ENCODE peak calls at places on chromosome 11, in six cellular contexts. L is mesendoderm, H is H1, M is H9, U is trophoblast cell, B is IMR-90. P is an unnamed sample.

GRCh38 chr11:118620529-118621070 is 13.2 kb downstream of the PHLDB1 start:
- DNase-seq in L (no peak), H (no peak), M (peak), U (no peak), B (no peak), P (no peak)

GRCh38 chr11:133134561-133135173 is 397.6 kb downstream of the OPCML start:
- DNase-seq in L (peak), H (peak), M (peak), U (peak), B (peak), P (peak)

GRCh38 chr11:16184588-16184987 is 171.8 kb downstream of the SOX6 start:
- DNase-seq in L (peak), H (no peak), M (no peak), U (no peak), B (peak), P (no peak)

GRCh38 chr11:78691215-78691614 is 116.6 kb upstream of the NARS2 start:
- DNase-seq in L (no peak), H (no peak), M (no peak), U (no peak), B (no peak), P (no peak)

GRCh38 chr11:10533323-10533722 is 7.7 kb downstream of the RNF141 start:
- DNase-seq in L (no peak), H (no peak), M (no peak), U (no peak), B (no peak), P (no peak)

GRCh38 chr11:125073616-125074483 is 10.7 kb downstream of the SLC37A2 start:
- DNase-seq in L (no peak), H (no peak), M (no peak), U (no peak), B (no peak), P (no peak)

GRCh38 chr11:30635401-30635989 is 49.3 kb upstream of the MPPED2 start:
- DNase-seq in L (peak), H (peak), M (peak), U (no peak), B (peak), P (peak)

GRCh38 chr11:6755303-6755952 is 16.3 kb downstream of the OR2AG2 start:
- DNase-seq in L (peak), H (no peak), M (peak), U (peak), B (peak), P (peak)

GRCh38 chr11:63277345-63277943 is 34.0 kb upstream of the SLC22A25 start:
- DNase-seq in L (peak), H (no peak), M (no peak), U (no peak), B (no peak), P (no peak)

GRCh38 chr11:73787051-73787642 is 527 bp upstream of the MRPL48 start:
- DNase-seq in L (no peak), H (no peak), M (no peak), U (no peak), B (no peak), P (no peak)

GRCh38 chr11:45089251-45089650 is 57.2 kb upstream of the PRDM11 start:
- DNase-seq in L (no peak), H (no peak), M (no peak), U (peak), B (peak), P (no peak)

GRCh38 chr11:1749020-1749758 is 1.2 kb downstream of the IFITM10 start:
- DNase-seq in L (no peak), H (no peak), M (no peak), U (no peak), B (no peak), P (no peak)

GRCh38 chr11:61087426-61088119 is 14.7 kb upstream of the CD5 start:
- DNase-seq in L (no peak), H (no peak), M (no peak), U (no peak), B (no peak), P (no peak)

GRCh38 chr11:121091492-121092179 is 9.4 kb upstream of the TECTA start:
- DNase-seq in L (no peak), H (no peak), M (no peak), U (no peak), B (no peak), P (no peak)

GRCh38 chr11:28701760-28702449 is 593.7 kb downstream of the METTL15 start:
- DNase-seq in L (no peak), H (no peak), M (no peak), U (no peak), B (no peak), P (no peak)

GRCh38 chr11:109085708-109086373 is 336.1 kb upstream of the C11orf87 start:
- DNase-seq in L (no peak), H (no peak), M (no peak), U (no peak), B (peak), P (no peak)

GRCh38 chr11:84310261-84310660 is 1024.1 kb upstream of the CCDC90B start:
- DNase-seq in L (peak), H (no peak), M (no peak), U (no peak), B (no peak), P (no peak)

GRCh38 chr11:91912322-91912721 is 312.3 kb upstream of the FAT3 start:
- DNase-seq in L (no peak), H (no peak), M (no peak), U (no peak), B (no peak), P (no peak)

GRCh38 chr11:86292912-86293606 is 9.0 kb upstream of the HIKESHI start:
- DNase-seq in L (no peak), H (no peak), M (no peak), U (no peak), B (no peak), P (no peak)

GRCh38 chr11:110373061-110373702 is 56.6 kb upstream of the FDX1 start:
- DNase-seq in L (no peak), H (no peak), M (no peak), U (no peak), B (peak), P (no peak)

GRCh38 chr11:23509023-23509422 is 648.7 kb upstream of the CCDC179 start:
- DNase-seq in L (no peak), H (no peak), M (no peak), U (no peak), B (peak), P (no peak)

GRCh38 chr11:2583605-2583958 is 116.2 kb downstream of the KCNQ1OT1 start:
- DNase-seq in L (no peak), H (no peak), M (peak), U (no peak), B (no peak), P (no peak)

GRCh38 chr11:112382561-112382960 is 121.9 kb upstream of the PLET1 start:
- DNase-seq in L (peak), H (no peak), M (peak), U (no peak), B (no peak), P (no peak)

GRCh38 chr11:77193915-77194830 is 66.1 kb downstream of the MYO7A start:
- DNase-seq in L (no peak), H (no peak), M (no peak), U (no peak), B (no peak), P (no peak)

GRCh38 chr11:65505434-65506315 is 6.8 kb downstream of the MALAT1 start:
- DNase-seq in L (peak), H (no peak), M (peak), U (no peak), B (peak), P (no peak)

GRCh38 chr11:47099213-47099917 is 77.3 kb downstream of the ARFGAP2 start:
- DNase-seq in L (no peak), H (no peak), M (no peak), U (no peak), B (peak), P (no peak)

GRCh38 chr11:112881461-112881860 is 79.8 kb upstream of the NCAM1 start:
- DNase-seq in L (peak), H (peak), M (peak), U (no peak), B (no peak), P (peak)

GRCh38 chr11:43504316-43504950 is 145.7 kb downstream of the TTC17 start:
- DNase-seq in L (peak), H (peak), M (peak), U (no peak), B (peak), P (no peak)

GRCh38 chr11:66868082-66868725 is 11.3 kb downstream of the LRFN4 start:
- DNase-seq in L (no peak), H (no peak), M (no peak), U (no peak), B (no peak), P (no peak)

GRCh38 chr11:13030857-13031256 is 21.7 kb downstream of the RASSF10 start:
- DNase-seq in L (no peak), H (no peak), M (no peak), U (no peak), B (no peak), P (no peak)

GRCh38 chr11:2645779-2646118 is 54.0 kb downstream of the KCNQ1OT1 start:
- DNase-seq in L (no peak), H (no peak), M (no peak), U (no peak), B (no peak), P (no peak)

GRCh38 chr11:35041070-35041554 is 97.9 kb upstream of the CD44 start:
- DNase-seq in L (no peak), H (no peak), M (no peak), U (no peak), B (no peak), P (no peak)

GRCh38 chr11:34002420-34002819 is 49.1 kb upstream of the CAPRIN1 start:
- DNase-seq in L (no peak), H (no peak), M (no peak), U (peak), B (no peak), P (no peak)

GRCh38 chr11:60831501-60832079 is 10.3 kb upstream of the CCDC86 start:
- DNase-seq in L (no peak), H (no peak), M (no peak), U (peak), B (peak), P (no peak)

GRCh38 chr11:69301491-69302401 is 7.8 kb downstream of the MYEOV start:
- DNase-seq in L (peak), H (no peak), M (no peak), U (peak), B (peak), P (no peak)

GRCh38 chr11:32358729-32359128 is 76.6 kb downstream of the WT1 start:
- DNase-seq in L (no peak), H (no peak), M (no peak), U (no peak), B (no peak), P (no peak)

GRCh38 chr11:69402251-69402892 is 79.1 kb upstream of the LINC01488 start:
- DNase-seq in L (peak), H (no peak), M (no peak), U (no peak), B (no peak), P (no peak)

GRCh38 chr11:104547996-104548661 is 350.1 kb downstream of the CASP12 start:
- DNase-seq in L (peak), H (no peak), M (no peak), U (peak), B (peak), P (no peak)

GRCh38 chr11:117492578-117493251 is 165.1 kb downstream of the CEP164 start:
- DNase-seq in L (peak), H (peak), M (peak), U (no peak), B (no peak), P (peak)

GRCh38 chr11:126257764-126258163 is 10.9 kb downstream of the SRPRA start:
- DNase-seq in L (no peak), H (no peak), M (no peak), U (peak), B (peak), P (no peak)

GRCh38 chr11:11841605-11842425 is at the start of gene USP47:
- DNase-seq in L (peak), H (peak), M (peak), U (peak), B (peak), P (peak)
- H3K23ac ChIP-seq in L (peak), H (no peak), M (no peak), U (no peak), B (peak), P (peak)

GRCh38 chr11:114059278-114059983 is at the start of gene ZBTB16:
- DNase-seq in L (peak), H (peak), M (peak), U (no peak), B (no peak), P (peak)
- H3K23ac ChIP-seq in L (no peak), H (no peak), M (no peak), U (no peak), B (no peak), P (peak)

DNA sequence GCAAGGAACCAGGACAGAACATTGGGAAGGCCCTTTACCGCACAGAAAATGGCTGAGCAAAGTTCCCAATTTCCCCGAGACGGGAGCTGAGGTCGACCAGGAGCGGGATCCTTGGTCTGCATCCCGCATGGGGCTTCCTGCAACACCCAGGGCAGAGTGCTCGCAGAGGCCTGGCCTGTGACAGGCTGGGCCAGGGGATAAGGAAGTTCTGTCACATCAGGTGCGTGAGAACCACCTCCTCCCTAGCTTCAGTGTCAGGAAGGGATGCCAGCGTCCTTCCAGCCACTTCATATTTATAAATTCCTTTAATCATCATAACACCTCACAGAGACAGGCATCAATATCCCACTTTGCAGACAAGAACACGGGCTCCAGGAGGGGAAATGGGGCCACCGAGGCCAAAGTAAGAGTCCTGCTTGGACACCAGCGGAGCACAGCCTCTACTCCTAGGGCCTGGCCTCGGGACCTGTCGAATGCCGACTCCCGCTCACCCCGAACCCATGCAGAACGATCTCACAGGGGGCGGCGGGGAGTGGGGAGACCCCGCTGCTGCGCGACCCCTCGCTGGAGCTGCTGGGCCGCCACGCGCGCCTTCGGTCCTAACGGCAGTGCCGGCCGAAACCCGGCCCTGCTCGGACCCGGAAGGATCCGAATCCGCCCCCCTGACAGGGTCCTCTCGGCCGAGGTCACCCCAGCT is 535 bp downstream of the BET1L start:
- DNase-seq in L (peak), H (no peak), M (no peak), U (no peak), B (no peak), P (peak)
- H3K23ac ChIP-seq in L (peak), H (no peak), M (no peak), U (no peak), B (peak), P (peak)

GRCh38 chr11:568306-569259 is 7.7 kb upstream of the PHRF1 start:
- DNase-seq in L (peak), H (peak), M (peak), U (peak), B (peak), P (peak)
- H3K23ac ChIP-seq in L (peak), H (no peak), M (no peak), U (no peak), B (peak), P (peak)

DNA sequence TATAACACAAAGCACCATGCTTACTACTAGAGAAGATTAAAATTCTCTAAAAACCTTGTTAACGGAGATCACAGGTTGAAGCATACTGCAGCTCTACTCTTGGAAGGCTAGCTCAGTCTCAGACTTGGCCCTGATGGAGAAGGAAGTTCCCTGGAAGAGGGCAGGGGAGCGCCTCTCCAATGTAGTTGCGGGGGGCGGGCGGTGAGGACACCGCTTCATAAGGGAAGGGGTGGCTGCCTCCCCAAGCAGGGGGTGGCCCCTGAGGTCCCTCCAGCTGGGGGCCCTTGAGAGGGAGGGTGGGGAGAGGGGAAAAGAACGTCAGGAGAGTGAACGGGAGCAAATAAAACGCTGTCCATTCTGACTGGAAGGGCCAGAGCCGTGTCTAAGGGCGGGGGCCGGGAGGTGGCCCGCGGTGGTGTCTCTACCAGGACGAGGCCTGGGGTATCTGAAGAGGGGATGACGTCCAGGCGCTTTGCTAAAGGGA is 609 bp upstream of the USP47 start:
- DNase-seq in L (no peak), H (no peak), M (peak), U (no peak), B (no peak), P (no peak)
- H3K23ac ChIP-seq in L (peak), H (no peak), M (no peak), U (no peak), B (peak), P (no peak)

GRCh38 chr11:94734563-94735275 is 33.4 kb upstream of the AMOTL1 start:
- DNase-seq in L (peak), H (peak), M (peak), U (no peak), B (no peak), P (no peak)
- H3K23ac ChIP-seq in L (no peak), H (no peak), M (no peak), U (no peak), B (peak), P (no peak)

GRCh38 chr11:122655527-122656072 is at the start of gene UBASH3B:
- DNase-seq in L (peak), H (no peak), M (peak), U (peak), B (peak), P (peak)

GRCh38 chr11:122656073-122656630 is 630 bp downstream of the UBASH3B start:
- DNase-seq in L (peak), H (no peak), M (peak), U (peak), B (peak), P (peak)

GRCh38 chr11:122653911-122654310 is 1.6 kb upstream of the UBASH3B start:
- DNase-seq in L (no peak), H (no peak), M (no peak), U (no peak), B (peak), P (no peak)

GRCh38 chr11:122659676-122660571 is 4.4 kb downstream of the UBASH3B start:
- DNase-seq in L (no peak), H (no peak), M (no peak), U (no peak), B (no peak), P (no peak)

GRCh38 chr11:122656631-122657101 is 1.1 kb downstream of the UBASH3B start:
- DNase-seq in L (peak), H (no peak), M (peak), U (no peak), B (peak), P (peak)
- H3K23ac ChIP-seq in L (no peak), H (no peak), M (no peak), U (no peak), B (peak), P (peak)

DNA sequence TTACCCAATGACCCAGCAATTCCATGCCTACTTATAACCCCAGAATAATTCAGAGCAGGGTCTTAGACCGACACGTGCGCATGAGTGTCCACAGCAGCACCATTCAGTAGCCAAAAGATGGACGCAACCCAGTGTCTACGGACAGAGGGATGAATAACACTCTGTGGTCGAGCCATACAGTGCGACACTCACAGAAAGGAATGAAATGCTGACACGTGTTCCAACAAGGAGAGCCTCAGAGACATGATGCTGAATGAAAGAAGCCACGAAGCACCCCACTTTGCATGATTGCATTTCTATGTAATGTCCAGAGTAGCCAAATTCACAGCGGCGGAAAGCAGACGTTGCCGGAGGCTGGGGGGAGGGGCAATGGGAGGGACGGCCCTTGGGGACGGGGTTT is 134.4 kb downstream of the CTTN start:
- DNase-seq in L (no peak), H (no peak), M (no peak), U (no peak), B (peak), P (no peak)
- H3K23ac ChIP-seq in L (no peak), H (no peak), M (no peak), U (no peak), B (no peak), P (no peak)

P was measured in neuronal stem cell.